ENCODE peak calls at places on chromosomes 4 and X, in six cellular contexts. B is Right ventricle myocardium superior, P is mucosa of descending colon, A is GM10248, K is T-helper 2 cell, I is progenitor cell of endocrine pancreas. Q is an unnamed sample.
A peak's percentile ranks its signal among the peaks of the same experiment; 100 is the strongest.

GRCh38 chr4:2281575-2282343 is 19.9 kb upstream of the MXD4 start:
- DNase-seq in B (peak; percentile 31), P (peak; percentile 70), A (no peak), K (peak; percentile 32), I (no peak), Q (peak; percentile 21)

GRCh38 chr4:156968479-156968984 is 3.1 kb downstream of the PDGFC start:
- DNase-seq in B (peak; percentile 55), P (no peak), A (peak; percentile 25), K (no peak), I (peak; percentile 37), Q (peak; percentile 51)

GRCh38 chr4:8201341-8201781 is 2.3 kb downstream of the SH3TC1 start:
- DNase-seq in B (no peak), P (no peak), A (peak; percentile 80), K (peak; percentile 19), I (no peak), Q (no peak)

GRCh38 chr4:13866881-13867280 is 239.4 kb upstream of the BOD1L1 start:
- DNase-seq in B (no peak), P (no peak), A (no peak), K (no peak), I (no peak), Q (no peak)

GRCh38 chr4:95151255-95151654 is 393.5 kb downstream of the BMPR1B start:
- DNase-seq in B (no peak), P (no peak), A (no peak), K (no peak), I (no peak), Q (no peak)

GRCh38 chr4:178632415-178632814 is 1190.2 kb upstream of the AGA start:
- DNase-seq in B (no peak), P (no peak), A (no peak), K (no peak), I (no peak), Q (no peak)

GRCh38 chr4:3519468-3520264 is 12.6 kb downstream of the LRPAP1 start:
- DNase-seq in B (peak; percentile 23), P (peak; percentile 23), A (no peak), K (no peak), I (no peak), Q (peak; percentile 3)

GRCh38 chrX:132532955-132533354 is 44.1 kb upstream of the MBNL3 start:
- DNase-seq in B (no peak), P (no peak), A (no peak), K (no peak), I (no peak), Q (no peak)

GRCh38 chr4:129218897-129219296 is 122.9 kb downstream of the C4orf33 start:
- DNase-seq in B (no peak), P (no peak), A (no peak), K (no peak), I (no peak), Q (no peak)

GRCh38 chr4:40254961-40255721 is 58.3 kb downstream of the RHOH start:
- DNase-seq in B (no peak), P (no peak), A (no peak), K (no peak), I (no peak), Q (no peak)

GRCh38 chr4:6591305-6591704 is 16.3 kb downstream of the MAN2B2 start:
- DNase-seq in B (no peak), P (no peak), A (peak; percentile 44), K (no peak), I (no peak), Q (no peak)

GRCh38 chr4:91319869-91320268 is 983.9 kb upstream of the GRID2 start:
- DNase-seq in B (no peak), P (no peak), A (no peak), K (no peak), I (no peak), Q (no peak)

GRCh38 chrX:53714580-53715335 is 28.2 kb upstream of the HUWE1 start:
- DNase-seq in B (no peak), P (no peak), A (peak; percentile 36), K (peak; percentile 35), I (no peak), Q (no peak)

GRCh38 chr4:76301068-76301774 is 5.3 kb upstream of the STBD1 start:
- DNase-seq in B (no peak), P (no peak), A (peak; percentile 78), K (no peak), I (no peak), Q (no peak)

GRCh38 chrX:97616883-97617510 is 733.3 kb downstream of the RPA4 start:
- DNase-seq in B (no peak), P (no peak), A (peak; percentile 17), K (no peak), I (no peak), Q (no peak)

GRCh38 chrX:101287402-101287801 is 3.7 kb downstream of the TAF7L start:
- DNase-seq in B (no peak), P (no peak), A (peak; percentile 28), K (no peak), I (no peak), Q (no peak)

GRCh38 chr4:121459056-121459455 is 78.2 kb upstream of the QRFPR start:
- DNase-seq in B (no peak), P (no peak), A (no peak), K (no peak), I (no peak), Q (no peak)

GRCh38 chr4:84944952-84945351 is 21.5 kb downstream of the WDFY3 start:
- DNase-seq in B (no peak), P (no peak), A (no peak), K (no peak), I (no peak), Q (no peak)

Q was measured in left cardiac atrium.